ENCODE peak calls at places on chromosomes 3 and 15, in nine cellular contexts. R is left lung, X is HTR-8/SVneo, W is RKO, G is hepatic stellate cell, U is AG09309, M is A549, L is iris pigment epithelial cell, Y is mesendoderm. V is an unnamed sample.

GRCh38 chr15:41955100-41955499 is 17.3 kb downstream of the EHD4 start:
- DNase-seq in R (no peak), G (no peak), U (no peak), Y (no peak), X (no peak), L (no peak), W (no peak), M (no peak), V (no peak)

GRCh38 chr15:97126556-97127233 is 796.2 kb downstream of the NR2F2 start:
- DNase-seq in W (no peak), M (no peak), X (peak), U (no peak), L (no peak), G (no peak), Y (peak), R (no peak), V (no peak)

GRCh38 chr15:77544162-77544561 is 88.5 kb downstream of the LINGO1 start:
- DNase-seq in W (no peak), G (no peak), X (no peak), R (no peak), L (no peak), M (no peak), U (no peak), Y (no peak), V (no peak)

GRCh38 chr15:54120949-54121463 is 142.8 kb downstream of the UNC13C start:
- DNase-seq in Y (no peak), R (no peak), L (no peak), M (no peak), G (no peak), X (no peak), U (no peak), W (no peak), V (no peak)

GRCh38 chr3:183870563-183870962 is 14.1 kb downstream of the PARL start:
- DNase-seq in U (no peak), W (no peak), M (no peak), X (no peak), G (no peak), R (no peak), L (no peak), Y (no peak), V (no peak)

GRCh38 chr3:139473155-139473771 is 3.1 kb downstream of the RBP2 start:
- DNase-seq in M (no peak), G (no peak), L (no peak), X (no peak), Y (no peak), W (peak), U (no peak), R (no peak), V (no peak)

GRCh38 chr3:157540656-157541055 is 37.4 kb upstream of the VEPH1 start:
- DNase-seq in L (no peak), W (no peak), G (no peak), Y (no peak), U (no peak), X (no peak), M (no peak), R (no peak), V (no peak)

GRCh38 chr3:25428003-25428861 is at the start of gene RARB:
- DNase-seq in G (peak), X (peak), U (peak), Y (peak), M (peak), L (peak), R (no peak), W (no peak), V (peak)

GRCh38 chr15:64837502-64837901 is 4.2 kb upstream of the PLEKHO2 start:
- DNase-seq in G (no peak), Y (no peak), L (no peak), W (no peak), R (peak), U (no peak), M (no peak), X (no peak), V (no peak)

GRCh38 chr3:36840453-36840921 is 76.1 kb upstream of the DCLK3 start:
- DNase-seq in G (no peak), W (no peak), R (no peak), X (no peak), L (no peak), M (no peak), Y (no peak), U (no peak), V (no peak)

GRCh38 chr15:51718199-51718598 is 19.3 kb downstream of the LYSMD2 start:
- DNase-seq in L (peak), X (no peak), M (no peak), R (no peak), G (no peak), U (no peak), Y (no peak), W (no peak), V (no peak)

GRCh38 chr15:52733078-52733477 is 53.9 kb upstream of the ATOSA start:
- DNase-seq in R (no peak), W (no peak), X (no peak), L (peak), M (no peak), G (no peak), U (peak), Y (no peak), V (peak)

GRCh38 chr3:55090310-55090709 is 162.5 kb upstream of the LRTM1 start:
- DNase-seq in U (no peak), M (no peak), X (no peak), W (no peak), R (no peak), Y (no peak), L (no peak), G (no peak), V (no peak)

GRCh38 chr3:197503652-197504051 is 52.1 kb downstream of the BDH1 start:
- DNase-seq in G (no peak), W (no peak), U (no peak), R (no peak), M (no peak), X (no peak), L (no peak), Y (no peak), V (no peak)

GRCh38 chr3:157104521-157104920 is 55.4 kb downstream of the CCNL1 start:
- DNase-seq in L (peak), M (no peak), G (no peak), U (peak), W (no peak), Y (no peak), R (no peak), X (no peak), V (peak)

GRCh38 chr15:65184305-65184943 is 718 bp downstream of the CLPX start:
- DNase-seq in X (peak), M (peak), R (peak), W (peak), G (peak), L (peak), U (no peak), Y (peak), V (peak)

GRCh38 chr3:142022381-142022780 is 127.0 kb downstream of the TFDP2 start:
- DNase-seq in Y (peak), U (peak), R (no peak), M (no peak), W (no peak), X (peak), L (peak), G (no peak), V (peak)

GRCh38 chr3:127682576-127682975 is 9.8 kb downstream of the ABTB1 start:
- DNase-seq in L (no peak), M (no peak), R (no peak), U (no peak), G (no peak), W (no peak), X (no peak), Y (peak), V (no peak)

GRCh38 chr3:101813817-101814440 is 34.9 kb downstream of the NXPE3 start:
- DNase-seq in R (no peak), W (peak), X (peak), U (no peak), G (peak), Y (no peak), M (peak), L (peak), V (peak)

GRCh38 chr15:47439146-47439869 is 278.0 kb upstream of the SEMA6D start:
- DNase-seq in R (no peak), L (peak), M (no peak), X (no peak), W (no peak), Y (no peak), U (no peak), G (no peak), V (no peak)